ENCODE peak calls at places on chromosomes 4 and X, in five cellular contexts. One of them, this sample, is unnamed.

GRCh38 chr4:8200302-8200975 is 1.3 kb downstream of the SH3TC1 start:
- DNase-seq in EL: peak
- DNase-seq in AG10803: no peak
- DNase-seq in cardiac fibroblast: peak
- DNase-seq in ovary: no peak
- DNase-seq in this sample: no peak

GRCh38 chrX:132488092-132488749 is 617 bp downstream of the MBNL3 start:
- DNase-seq in ovary: peak
- DNase-seq in AG10803: peak
- DNase-seq in EL: peak
- DNase-seq in cardiac fibroblast: peak
- DNase-seq in this sample: peak

GRCh38 chr4:39484582-39485272 is 25.9 kb downstream of the LIAS start:
- DNase-seq in ovary: no peak
- DNase-seq in cardiac fibroblast: no peak
- DNase-seq in EL: no peak
- DNase-seq in AG10803: no peak
- DNase-seq in this sample: no peak

GRCh38 chr4:14783011-14783877 is 219.0 kb upstream of the CPEB2 start:
- DNase-seq in EL: peak
- DNase-seq in cardiac fibroblast: peak
- DNase-seq in AG10803: no peak
- DNase-seq in ovary: no peak
- DNase-seq in this sample: peak

GRCh38 chrX:72126048-72126415 is 5.7 kb downstream of the RTL5 start:
- DNase-seq in EL: no peak
- DNase-seq in ovary: no peak
- DNase-seq in AG10803: no peak
- DNase-seq in cardiac fibroblast: peak
- DNase-seq in this sample: no peak

GRCh38 chr4:184198190-184198589 is 19.5 kb downstream of the ENPP6 start:
- DNase-seq in AG10803: no peak
- DNase-seq in cardiac fibroblast: no peak
- DNase-seq in ovary: no peak
- DNase-seq in EL: no peak
- DNase-seq in this sample: no peak

GRCh38 chrX:134237363-134237702 is 351 bp downstream of the CCDC160 start:
- DNase-seq in EL: no peak
- DNase-seq in cardiac fibroblast: no peak
- DNase-seq in ovary: no peak
- DNase-seq in AG10803: no peak
- DNase-seq in this sample: no peak

GRCh38 chr4:76892601-76893000 is 5.3 kb downstream of the SOWAHB start:
- DNase-seq in AG10803: peak
- DNase-seq in ovary: no peak
- DNase-seq in EL: no peak
- DNase-seq in cardiac fibroblast: no peak
- DNase-seq in this sample: no peak

GRCh38 chrX:65859299-65859698 is 180.6 kb downstream of the VSIG4 start:
- DNase-seq in AG10803: no peak
- DNase-seq in cardiac fibroblast: no peak
- DNase-seq in ovary: no peak
- DNase-seq in EL: no peak
- DNase-seq in this sample: no peak